ENCODE peak calls at places on chromosomes 4 and X, in five cellular contexts. R is psoas muscle, Z is PC-3, X is upper lobe of left lung, H is breast epithelium. L is an unnamed sample.

GRCh38 chr4:20916106-20916505 is 215.8 kb downstream of the PACRGL start:
- DNase-seq in H (no peak), X (no peak), R (no peak), Z (no peak), L (peak)

GRCh38 chrX:135421932-135422809 is at the start of gene SMIM10L2A:
- DNase-seq in X (no peak), H (no peak), R (no peak), Z (no peak), L (no peak)

GRCh38 chrX:55167124-55167523 is 53.0 kb upstream of the PAGE5 start:
- DNase-seq in Z (peak), R (no peak), H (no peak), X (no peak), L (peak)

GRCh38 chr4:48963042-48963679 is 22.9 kb upstream of the CWH43 start:
- DNase-seq in H (peak), X (peak), R (peak), Z (peak), L (peak)

GRCh38 chr4:4308800-4309441 is 18.9 kb downstream of the ZBTB49 start:
- DNase-seq in H (peak), R (no peak), X (no peak), Z (no peak), L (peak)

GRCh38 chrX:10755477-10756334 is 135.3 kb upstream of the MID1 start:
- DNase-seq in R (no peak), H (no peak), X (no peak), Z (no peak), L (no peak)

GRCh38 chrX:42149786-42150185 is 226.4 kb upstream of the CASK start:
- DNase-seq in H (no peak), X (no peak), Z (no peak), R (no peak), L (peak)

GRCh38 chrX:23699636-23700194 is 32.4 kb downstream of the PRDX4 start:
- DNase-seq in Z (no peak), H (no peak), X (peak), R (no peak), L (no peak)

GRCh38 chrX:108439961-108440696 is 491 bp downstream of the COL4A5 start:
- DNase-seq in X (no peak), Z (no peak), H (no peak), R (no peak), L (no peak)

GRCh38 chr4:128658214-128658621 is 151.3 kb upstream of the JADE1 start:
- DNase-seq in R (no peak), X (no peak), Z (no peak), H (no peak), L (no peak)

GRCh38 chr4:128657638-128658037 is 151.9 kb upstream of the JADE1 start:
- DNase-seq in H (no peak), X (no peak), R (no peak), Z (no peak), L (no peak)

GRCh38 chr4:128663325-128663724 is 146.2 kb upstream of the JADE1 start:
- DNase-seq in R (no peak), Z (no peak), H (peak), X (no peak), L (no peak)

GRCh38 chr4:128660361-128660964 is 149.0 kb upstream of the JADE1 start:
- DNase-seq in Z (no peak), H (peak), R (no peak), X (no peak), L (peak)

DNA sequence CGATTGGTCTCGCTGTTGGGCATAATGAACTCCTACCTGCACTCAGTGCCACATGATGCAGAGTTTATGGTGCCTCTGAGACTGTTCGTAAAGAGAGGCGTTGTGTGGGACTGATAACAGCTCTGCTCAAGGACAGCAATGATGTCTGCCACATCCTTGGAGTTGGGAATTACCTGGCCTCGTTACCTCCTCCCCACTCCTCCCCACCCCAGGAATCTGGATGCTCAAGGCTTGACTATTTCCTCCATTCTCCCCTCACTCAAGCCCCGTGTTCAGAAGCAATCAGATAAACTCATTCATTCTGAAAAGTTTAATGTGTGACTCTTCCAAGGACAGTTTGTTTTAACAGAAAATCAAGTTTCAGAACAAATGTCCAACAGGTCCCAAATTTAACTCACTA is 148.0 kb upstream of the JADE1 start:
- DNase-seq in R (no peak), Z (no peak), H (peak), X (no peak), L (no peak)
- H3K27ac ChIP-seq in R (no peak), Z (no peak), H (peak), X (peak), L (no peak)

GRCh38 chrX:102063445-102064074 is 61.9 kb upstream of the TCEAL2 start:
- DNase-seq in R (no peak), Z (no peak), H (no peak), X (no peak), L (peak)

GRCh38 chrX:102067966-102068723 is 57.3 kb upstream of the TCEAL2 start:
- DNase-seq in Z (peak), H (no peak), X (no peak), R (no peak), L (peak)
- TF ChIP-seq CTCF in Z (peak), H (no peak), X (peak), R (peak), L (peak)

DNA sequence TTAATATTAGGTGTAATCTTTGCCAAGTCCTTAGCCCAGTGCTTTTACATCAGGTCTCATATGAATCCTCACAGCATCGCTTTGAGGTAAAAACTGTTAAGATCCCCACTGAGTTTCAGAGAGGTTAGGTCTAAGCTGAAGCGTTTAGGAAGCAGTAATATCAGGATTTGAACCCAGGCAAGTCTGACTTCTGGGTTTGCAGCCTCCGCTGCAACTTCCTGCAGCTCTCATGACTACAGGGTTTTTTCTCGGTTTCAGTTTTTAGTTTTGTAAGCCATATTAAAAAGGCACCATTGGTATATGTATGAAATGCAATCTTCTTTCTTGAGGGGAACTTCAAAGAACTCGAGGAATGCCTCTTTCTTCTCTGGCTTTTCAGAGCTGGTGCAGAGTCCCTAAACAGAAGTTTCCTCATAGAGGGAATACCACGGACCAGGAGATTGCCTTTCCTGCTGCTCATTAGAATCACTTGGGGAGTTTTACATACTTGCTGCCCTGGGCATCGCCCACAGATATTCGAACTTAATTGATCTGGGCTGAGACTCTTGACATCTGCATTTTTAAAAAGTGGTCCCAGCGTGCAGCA is 6.5 kb downstream of the MTM1 start:
- DNase-seq in H (no peak), Z (no peak), R (no peak), X (no peak), L (no peak)
- H3K27ac ChIP-seq in H (no peak), Z (peak), R (no peak), X (peak), L (peak)

DNA sequence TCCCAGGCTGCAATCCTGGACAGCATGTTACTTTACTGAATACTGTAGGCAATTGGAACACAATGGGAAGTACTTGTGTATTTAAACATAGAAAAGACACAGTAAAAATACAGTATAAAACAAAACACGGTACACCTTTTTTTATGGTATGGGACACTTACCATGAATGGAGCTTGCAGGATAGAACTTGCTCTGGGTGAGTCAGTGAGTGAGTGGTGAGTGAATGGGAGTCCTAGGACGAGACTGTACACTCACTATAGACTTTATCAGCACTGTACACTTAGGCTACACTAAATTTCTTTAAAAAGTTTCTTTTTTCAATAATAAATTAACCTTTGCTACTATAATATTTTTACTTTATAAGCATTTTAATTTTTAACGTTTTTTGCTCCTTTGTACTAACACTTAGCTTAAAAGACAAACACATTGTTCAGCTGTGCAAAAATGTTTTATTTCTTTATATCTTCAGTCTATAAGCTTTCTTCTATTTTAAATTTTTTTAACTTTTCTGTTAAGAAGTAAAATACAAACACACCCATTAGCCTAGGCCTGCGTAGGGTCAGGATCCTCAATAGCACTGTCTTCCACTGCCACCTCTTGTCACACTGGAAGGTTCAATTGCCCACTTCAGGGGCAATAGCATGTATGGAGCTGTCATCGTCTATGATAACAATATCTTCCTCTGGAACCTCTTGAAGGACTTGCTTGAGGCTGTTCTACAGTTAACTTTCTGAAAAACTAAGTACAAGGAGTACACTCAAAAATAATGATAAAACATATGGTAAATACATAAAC is 293.5 kb upstream of the FSTL5 start:
- DNase-seq in H (no peak), Z (peak), R (no peak), X (no peak), L (peak)
- TF ChIP-seq CTCF in H (no peak), Z (no peak), R (no peak), X (no peak), L (no peak)

GRCh38 chr4:740011-740410 is 34.4 kb downstream of the PCGF3 start:
- DNase-seq in X (no peak), H (no peak), Z (no peak), R (no peak), L (no peak)

GRCh38 chr4:738781-739280 is 33.2 kb downstream of the PCGF3 start:
- DNase-seq in Z (no peak), X (no peak), H (no peak), R (no peak), L (no peak)

GRCh38 chr4:740656-741282 is 35.1 kb downstream of the PCGF3 start:
- DNase-seq in H (no peak), Z (peak), X (no peak), R (no peak), L (no peak)

GRCh38 chr4:742096-742741 is 36.6 kb downstream of the PCGF3 start:
- DNase-seq in H (no peak), R (no peak), Z (no peak), X (no peak), L (no peak)

GRCh38 chr4:739569-739968 is 33.9 kb downstream of the PCGF3 start:
- DNase-seq in H (no peak), Z (no peak), X (no peak), R (no peak), L (no peak)
- H3K27ac ChIP-seq in H (no peak), Z (no peak), X (no peak), R (no peak), L (no peak)